ENCODE peak calls at places on chromosomes 6 and 20, in nine cellular contexts. N, D, F, W, S, O, B, V and J are unnamed samples.
A peak's percentile ranks its signal among the peaks of the same experiment; 100 is the strongest.

GRCh38 chr6:92942549-92942948 is 476.8 kb downstream of the EPHA7 start:
- DNase-seq in N (no peak), D (no peak), F (no peak), W (no peak), S (no peak), O (no peak), B (no peak), V (no peak), J (no peak)

GRCh38 chr6:107565165-107565723 is 75.3 kb downstream of the SOBP start:
- DNase-seq in N (no peak), D (no peak), F (no peak), W (no peak), S (no peak), O (no peak), B (no peak), V (no peak), J (no peak)

GRCh38 chr6:76876922-76877553 is 586.3 kb downstream of the HTR1B start:
- DNase-seq in N (no peak), D (no peak), F (peak; percentile 19), W (no peak), S (no peak), O (no peak), B (no peak), V (no peak), J (peak; percentile 29)

GRCh38 chr6:106974999-106975698 is 620 bp upstream of the CD24 start:
- DNase-seq in N (no peak), D (peak; percentile 26), F (no peak), W (peak; percentile 33), S (peak; percentile 50), O (peak; percentile 24), B (no peak), V (no peak), J (no peak)

GRCh38 chr20:61127311-61128044 is 124.6 kb upstream of the CDH4 start:
- DNase-seq in N (no peak), D (no peak), F (no peak), W (no peak), S (no peak), O (no peak), B (no peak), V (peak; percentile 77), J (no peak)

GRCh38 chr6:148413321-148414094 is 70.9 kb downstream of the SASH1 start:
- DNase-seq in N (no peak), D (no peak), F (no peak), W (no peak), S (no peak), O (no peak), B (no peak), V (no peak), J (no peak)

GRCh38 chr6:125682939-125683338 is 66.5 kb upstream of the HEY2 start:
- DNase-seq in N (no peak), D (no peak), F (no peak), W (no peak), S (no peak), O (no peak), B (no peak), V (no peak), J (no peak)

GRCh38 chr6:26022166-26022510 is 59.5 kb downstream of the TRIM38 start:
- DNase-seq in N (peak; percentile 70), D (peak; percentile 72), F (peak; percentile 76), W (peak; percentile 47), S (peak; percentile 73), O (peak; percentile 74), B (peak; percentile 62), V (peak; percentile 80), J (peak; percentile 29)

GRCh38 chr6:147322299-147323162 is 118.3 kb downstream of the STXBP5 start:
- DNase-seq in N (no peak), D (no peak), F (no peak), W (no peak), S (no peak), O (peak; percentile 42), B (no peak), V (peak; percentile 59), J (no peak)

GRCh38 chr6:163263196-163263595 is 151.3 kb upstream of the QKI start:
- DNase-seq in N (no peak), D (no peak), F (no peak), W (no peak), S (no peak), O (no peak), B (peak; percentile 66), V (no peak), J (no peak)

GRCh38 chr6:72175936-72176335 is 289.6 kb downstream of the RIMS1 start:
- DNase-seq in N (no peak), D (no peak), F (no peak), W (no peak), S (no peak), O (no peak), B (no peak), V (no peak), J (no peak)

GRCh38 chr20:699811-700338 is 24.3 kb upstream of the SCRT2 start:
- DNase-seq in N (no peak), D (no peak), F (peak; percentile 68), W (no peak), S (no peak), O (no peak), B (peak; percentile 85), V (no peak), J (no peak)

GRCh38 chr6:75694406-75694805 is 54.6 kb upstream of the MYO6 start:
- DNase-seq in N (no peak), D (no peak), F (no peak), W (no peak), S (no peak), O (no peak), B (no peak), V (no peak), J (no peak)

GRCh38 chr6:45436544-45437440 is 59.1 kb upstream of the SUPT3H start:
- DNase-seq in N (peak; percentile 24), D (no peak), F (peak; percentile 23), W (no peak), S (no peak), O (no peak), B (no peak), V (peak; percentile 65), J (no peak)

GRCh38 chr6:113564401-113565161 is 292.6 kb upstream of the MARCKS start:
- DNase-seq in N (no peak), D (no peak), F (peak; percentile 90), W (peak; percentile 99), S (peak; percentile 83), O (no peak), B (peak; percentile 88), V (peak; percentile 87), J (peak; percentile 32)

GRCh38 chr6:138240476-138241245 is 22.4 kb upstream of the PBOV1 start:
- DNase-seq in N (no peak), D (no peak), F (no peak), W (no peak), S (no peak), O (no peak), B (no peak), V (peak; percentile 19), J (no peak)

GRCh38 chr20:39670987-39671386 is 708.8 kb downstream of the DHX35 start:
- DNase-seq in N (no peak), D (no peak), F (no peak), W (no peak), S (no peak), O (no peak), B (no peak), V (no peak), J (no peak)

GRCh38 chr20:24918579-24919566 is 30.2 kb upstream of the CST7 start:
- DNase-seq in N (no peak), D (no peak), F (no peak), W (no peak), S (no peak), O (peak; percentile 15), B (no peak), V (no peak), J (no peak)

GRCh38 chr20:6411651-6412050 is 288.8 kb upstream of the FERMT1 start:
- DNase-seq in N (no peak), D (no peak), F (no peak), W (no peak), S (no peak), O (no peak), B (no peak), V (no peak), J (no peak)

GRCh38 chr6:150176152-150176551 is 33.3 kb downstream of the PPP1R14C start:
- DNase-seq in N (no peak), D (no peak), F (peak; percentile 64), W (no peak), S (no peak), O (no peak), B (no peak), V (no peak), J (no peak)

GRCh38 chr6:101296184-101296583 is 97.3 kb upstream of the GRIK2 start:
- DNase-seq in N (no peak), D (no peak), F (no peak), W (peak; percentile 80), S (no peak), O (no peak), B (no peak), V (peak; percentile 77), J (no peak)

GRCh38 chr20:1323830-1324597 is 4.9 kb downstream of the SDCBP2 start:
- DNase-seq in N (no peak), D (no peak), F (no peak), W (no peak), S (no peak), O (no peak), B (no peak), V (no peak), J (no peak)

GRCh38 chr6:148898360-148899005 is 151.7 kb downstream of the UST start:
- DNase-seq in N (no peak), D (no peak), F (no peak), W (peak; percentile 79), S (no peak), O (no peak), B (no peak), V (no peak), J (no peak)

GRCh38 chr6:74269601-74269860 is 573.5 kb downstream of the CD109 start:
- DNase-seq in N (no peak), D (no peak), F (no peak), W (no peak), S (no peak), O (no peak), B (no peak), V (no peak), J (no peak)

GRCh38 chr20:3786126-3786484 is 435 bp downstream of the CENPB start:
- DNase-seq in N (peak; percentile 69), D (no peak), F (peak; percentile 58), W (no peak), S (peak; percentile 71), O (peak; percentile 62), B (no peak), V (peak; percentile 51), J (no peak)

GRCh38 chr20:42906120-42906519 is 283.6 kb downstream of the PTPRT start:
- DNase-seq in N (no peak), D (no peak), F (no peak), W (no peak), S (no peak), O (no peak), B (no peak), V (no peak), J (no peak)

GRCh38 chr20:60011512-60012507 is 53.6 kb downstream of the CDH26 start:
- DNase-seq in N (peak; percentile 41), D (no peak), F (no peak), W (peak; percentile 93), S (no peak), O (peak; percentile 63), B (no peak), V (no peak), J (no peak)

GRCh38 chr20:13611726-13612125 is 27.0 kb downstream of the TASP1 start:
- DNase-seq in N (no peak), D (no peak), F (no peak), W (no peak), S (no peak), O (no peak), B (no peak), V (no peak), J (no peak)

GRCh38 chr20:38725458-38725958 is 1.2 kb downstream of the SLC32A1 start:
- DNase-seq in N (no peak), D (no peak), F (no peak), W (no peak), S (no peak), O (no peak), B (no peak), V (no peak), J (no peak)

GRCh38 chr6:73121421-73121993 is 103.8 kb downstream of the KHDC1L start:
- DNase-seq in N (no peak), D (no peak), F (no peak), W (no peak), S (no peak), O (no peak), B (no peak), V (peak; percentile 65), J (no peak)

GRCh38 chr6:135922170-135922569 is 70.7 kb downstream of the PDE7B start:
- DNase-seq in N (no peak), D (peak; percentile 31), F (peak; percentile 58), W (no peak), S (no peak), O (no peak), B (no peak), V (peak; percentile 84), J (no peak)